ENCODE peak calls at places on chromosome 7, in four cellular contexts. E is bronchial epithelial cell, J is esophagus muscularis mucosa, Q is fibroblast of lung. K is an unnamed sample.
A peak's percentile ranks its signal among the peaks of the same experiment; 100 is the strongest.

GRCh38 chr7:29886827-29887226 is 80.5 kb downstream of the WIPF3 start:
- DNase-seq in E (no peak), J (peak; percentile 60), Q (no peak), K (no peak)

GRCh38 chr7:20783716-20784310 is 2.9 kb downstream of the SP8 start:
- DNase-seq in E (no peak), J (no peak), Q (no peak), K (no peak)

GRCh38 chr7:84524714-84525694 is 330.4 kb upstream of the SEMA3A start:
- DNase-seq in E (peak; percentile 93), J (no peak), Q (peak; percentile 97), K (no peak)

GRCh38 chr7:127107601-127108007 is 145.1 kb downstream of the GRM8 start:
- DNase-seq in E (peak; percentile 49), J (no peak), Q (peak; percentile 33), K (no peak)

GRCh38 chr7:2157473-2158279 is 75.1 kb downstream of the MAD1L1 start:
- DNase-seq in E (peak; percentile 68), J (peak; percentile 95), Q (peak; percentile 98), K (peak; percentile 52)

GRCh38 chr7:26549281-26549943 is 257.8 kb downstream of the SNX10 start:
- DNase-seq in E (no peak), J (no peak), Q (no peak), K (no peak)

GRCh38 chr7:137992738-137993394 is 9.0 kb downstream of the CREB3L2 start:
- DNase-seq in E (peak; percentile 87), J (no peak), Q (peak; percentile 98), K (peak; percentile 78)

GRCh38 chr7:121178869-121179497 is 149.8 kb upstream of the WNT16 start:
- DNase-seq in E (no peak), J (no peak), Q (no peak), K (no peak)

GRCh38 chr7:44962483-44963251 is 16.1 kb downstream of the MYO1G start:
- DNase-seq in E (peak; percentile 15), J (no peak), Q (no peak), K (peak; percentile 47)

GRCh38 chr7:48691788-48692187 is 232.6 kb upstream of the CDC14C start:
- DNase-seq in E (no peak), J (no peak), Q (no peak), K (no peak)

GRCh38 chr7:47371733-47372368 is 210.1 kb downstream of the TNS3 start:
- DNase-seq in E (peak; percentile 87), J (no peak), Q (peak; percentile 34), K (peak; percentile 73)

GRCh38 chr7:69781412-69781846 is 183.2 kb downstream of the AUTS2 start:
- DNase-seq in E (no peak), J (no peak), Q (peak; percentile 23), K (no peak)

GRCh38 chr7:65475734-65476319 is 102.2 kb downstream of the ZNF92 start:
- DNase-seq in E (peak; percentile 8), J (no peak), Q (no peak), K (no peak)

GRCh38 chr7:47501406-47501805 is 80.5 kb downstream of the TNS3 start:
- DNase-seq in E (peak; percentile 59), J (no peak), Q (peak; percentile 94), K (peak; percentile 31)

GRCh38 chr7:4245866-4246470 is 436.1 kb upstream of the FOXK1 start:
- DNase-seq in E (no peak), J (no peak), Q (no peak), K (no peak)

GRCh38 chr7:143382126-143382790 is 1.1 kb downstream of the ZYX start:
- DNase-seq in E (no peak), J (no peak), Q (no peak), K (no peak)

GRCh38 chr7:89049043-89049442 is 253.5 kb upstream of the TEX47 start:
- DNase-seq in E (peak; percentile 17), J (no peak), Q (no peak), K (no peak)

GRCh38 chr7:106283831-106284515 is 810 bp downstream of the NAMPT start:
- DNase-seq in E (peak; percentile 38), J (no peak), Q (peak; percentile 58), K (peak; percentile 54)

GRCh38 chr7:18978108-18978495 is 139.3 kb downstream of the TWIST1 start:
- DNase-seq in E (peak; percentile 94), J (no peak), Q (peak; percentile 96), K (no peak)

GRCh38 chr7:30804078-30804661 is 33.0 kb downstream of the MINDY4 start:
- DNase-seq in E (peak; percentile 83), J (peak; percentile 77), Q (peak; percentile 86), K (no peak)

GRCh38 chr7:48875300-48875916 is 48.9 kb upstream of the CDC14C start:
- DNase-seq in E (peak; percentile 52), J (no peak), Q (peak; percentile 8), K (peak; percentile 53)

GRCh38 chr7:142104550-142105527 is 6.7 kb upstream of the MGAM2 start:
- DNase-seq in E (peak; percentile 96), J (peak; percentile 45), Q (no peak), K (no peak)

GRCh38 chr7:26372738-26373137 is 81.1 kb downstream of the SNX10 start:
- DNase-seq in E (no peak), J (no peak), Q (no peak), K (no peak)

GRCh38 chr7:33287738-33288137 is 158.4 kb downstream of the BBS9 start:
- DNase-seq in E (peak; percentile 54), J (no peak), Q (no peak), K (no peak)

GRCh38 chr7:112202819-112203218 is 3.4 kb downstream of the DOCK4 start:
- DNase-seq in E (no peak), J (no peak), Q (no peak), K (peak; percentile 57)

GRCh38 chr7:117737882-117738281 is 135.4 kb downstream of the CTTNBP2 start:
- DNase-seq in E (no peak), J (no peak), Q (no peak), K (no peak)

GRCh38 chr7:158492372-158492771 is 95.3 kb downstream of the PTPRN2 start:
- DNase-seq in E (no peak), J (no peak), Q (no peak), K (no peak)

GRCh38 chr7:84529480-84530205 is 335.1 kb upstream of the SEMA3A start:
- DNase-seq in E (peak; percentile 97), J (no peak), Q (peak; percentile 58), K (no peak)

DNA sequence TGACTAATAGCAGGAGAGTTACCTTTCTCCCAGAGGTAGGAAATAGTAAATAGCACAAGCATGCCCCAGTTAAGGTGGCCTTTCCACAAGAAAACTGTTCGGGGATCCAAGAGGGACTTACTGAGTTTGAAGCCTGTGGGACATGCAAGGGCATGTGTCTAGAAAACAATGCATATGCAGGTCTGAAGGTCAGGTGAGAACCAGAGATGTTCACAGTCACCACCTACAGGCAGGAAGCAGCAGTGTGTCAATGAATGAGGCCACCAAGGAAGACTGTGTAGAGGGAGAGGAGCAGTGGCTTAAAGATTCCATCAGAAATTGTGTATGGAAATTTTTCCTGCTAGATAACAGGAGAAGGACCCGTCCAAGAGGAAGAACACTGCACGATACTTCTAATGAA is 66.0 kb downstream of the CALD1 start:
- DNase-seq in E (peak; percentile 82), J (no peak), Q (no peak), K (no peak)
- TF ChIP-seq CTCF in E (peak; percentile 75), J (peak; percentile 16), Q (peak; percentile 32), K (no peak)

GRCh38 chr7:99452541-99452940 is 13.4 kb downstream of the ATP5MF start:
- DNase-seq in E (no peak), J (no peak), Q (no peak), K (no peak)

GRCh38 chr7:99453105-99453504 is 12.9 kb downstream of the ATP5MF start:
- DNase-seq in E (no peak), J (no peak), Q (no peak), K (no peak)

GRCh38 chr7:99448855-99449254 is 10.1 kb downstream of the CPSF4 start:
- DNase-seq in E (no peak), J (no peak), Q (no peak), K (no peak)

GRCh38 chr7:99455874-99456273 is 10.1 kb downstream of the ATP5MF start:
- DNase-seq in E (no peak), J (no peak), Q (no peak), K (no peak)

DNA sequence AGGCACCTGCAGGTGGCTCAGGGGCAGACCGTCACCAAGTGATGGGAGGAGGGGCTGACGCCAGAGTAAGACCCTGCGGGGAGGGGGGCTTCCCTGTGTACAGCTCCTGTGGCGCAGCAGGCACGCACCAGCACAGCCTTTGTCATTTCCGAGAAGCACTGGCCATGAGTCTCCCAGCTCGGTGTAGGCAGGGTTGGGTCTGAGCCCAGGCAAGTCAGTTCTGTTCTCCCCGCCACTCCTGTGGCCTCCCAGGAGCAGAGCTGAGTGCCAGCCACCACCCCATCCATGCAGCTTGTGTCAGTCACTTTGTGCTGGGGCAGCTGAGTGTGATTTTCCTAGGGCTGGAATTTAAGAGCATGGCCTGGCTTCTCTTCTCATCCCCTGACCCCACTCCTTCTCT is 13.2 kb downstream of the CPSF4 start:
- DNase-seq in E (no peak), J (no peak), Q (no peak), K (no peak)
- H3K36me3 ChIP-seq in E (peaks cover 48% of the 10 kb centered on the region), J (peaks cover 64% of the 10 kb centered on the region), Q (peaks cover 35% of the 10 kb centered on the region), K (peaks cover 6% of the 10 kb centered on the region)

GRCh38 chr7:122626785-122627184 is 72.1 kb downstream of the RNF133 start:
- DNase-seq in E (no peak), J (no peak), Q (no peak), K (no peak)

GRCh38 chr7:122628651-122629411 is 70.1 kb downstream of the RNF133 start:
- DNase-seq in E (no peak), J (no peak), Q (peak; percentile 4), K (no peak)

GRCh38 chr7:122633472-122633871 is 65.4 kb downstream of the RNF133 start:
- DNase-seq in E (no peak), J (no peak), Q (no peak), K (no peak)

GRCh38 chr7:122629412-122629953 is 69.4 kb downstream of the RNF133 start:
- DNase-seq in E (no peak), J (no peak), Q (no peak), K (no peak)

GRCh38 chr7:122632238-122632637 is 66.7 kb downstream of the RNF133 start:
- DNase-seq in E (no peak), J (no peak), Q (no peak), K (no peak)
- TF ChIP-seq CTCF in E (no peak), J (no peak), Q (no peak), K (no peak)

GRCh38 chr7:128831994-128832879 is 2.0 kb downstream of the FLNC start:
- DNase-seq in E (no peak), J (no peak), Q (peak; percentile 43), K (peak; percentile 62)
- H3K36me3 ChIP-seq in E (no peaks in the 10 kb centered on the region), J (peaks cover under 1% of the 10 kb centered on the region), Q (peaks cover 20% of the 10 kb centered on the region), K (peaks cover 63% of the 10 kb centered on the region)

DNA sequence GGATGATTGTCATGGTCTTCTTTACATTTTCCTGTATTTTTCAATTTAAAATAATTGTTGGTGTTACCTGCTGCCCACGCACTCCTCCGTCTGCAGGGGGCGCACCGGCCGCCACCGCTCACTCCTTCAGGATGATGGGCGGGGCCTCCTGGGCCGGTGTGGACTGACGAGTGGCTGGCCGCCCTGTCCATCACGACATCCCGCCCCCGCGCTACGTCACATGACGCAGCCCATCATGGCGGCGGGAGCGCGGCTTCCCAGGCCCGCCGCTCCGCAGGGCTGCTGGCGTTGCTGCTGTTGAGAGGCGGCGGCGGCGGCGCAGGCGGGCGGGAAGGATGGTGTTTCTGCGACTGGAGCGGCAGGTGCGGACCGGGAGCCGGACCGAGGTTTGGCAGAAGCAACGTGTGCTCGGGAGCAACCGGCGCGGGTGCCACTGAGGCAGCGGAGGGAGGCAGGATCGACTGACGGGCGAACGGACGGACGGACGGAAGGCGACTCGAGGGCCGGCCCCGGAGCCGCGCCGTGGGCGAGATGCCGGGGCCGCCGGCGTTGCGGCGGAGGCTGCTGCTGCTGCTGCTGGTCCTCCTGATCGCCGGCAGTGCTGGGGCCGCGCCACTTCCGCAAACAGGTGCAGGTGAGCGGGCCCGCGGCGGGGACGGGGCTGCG is at the start of gene LMTK2:
- DNase-seq in E (peak; percentile 66), J (peak; percentile 99), Q (peak; percentile 88), K (peak; percentile 98)
- TF ChIP-seq CTCF in E (peak; percentile 82), J (peak; percentile 92), Q (peak; percentile 80), K (peak; percentile 95)

K was measured in psoas muscle.